ENCODE peak calls at places on chromosomes 3 and 15, in six cellular contexts. F is AG10803, T is bronchial epithelial cell, I is RWPE1, Y is GM13977, N is GM23338. A is an unnamed sample.

GRCh38 chr3:196222876-196223595 is 6.7 kb downstream of the SLC51A start:
- DNase-seq in F (no peak), T (peak), I (peak), Y (no peak), N (no peak), A (peak)

GRCh38 chr3:43128458-43128857 is 22.6 kb upstream of the POMGNT2 start:
- DNase-seq in F (no peak), T (no peak), I (no peak), Y (no peak), N (no peak), A (no peak)

GRCh38 chr3:18394384-18394995 is 30.6 kb downstream of the SATB1 start:
- DNase-seq in F (no peak), T (no peak), I (no peak), Y (no peak), N (no peak), A (no peak)

GRCh38 chr3:36227982-36228381 is 152.3 kb upstream of the STAC start:
- DNase-seq in F (no peak), T (no peak), I (no peak), Y (no peak), N (no peak), A (no peak)

GRCh38 chr3:193903257-193903807 is 232.6 kb upstream of the HES1 start:
- DNase-seq in F (no peak), T (no peak), I (no peak), Y (no peak), N (no peak), A (no peak)

GRCh38 chr3:159804726-159805410 is 183.8 kb upstream of the IL12A start:
- DNase-seq in F (peak), T (peak), I (peak), Y (peak), N (peak), A (peak)

GRCh38 chr15:90154861-90155626 is 46.1 kb upstream of the SEMA4B start:
- DNase-seq in F (peak), T (peak), I (no peak), Y (no peak), N (no peak), A (peak)

GRCh38 chr3:193829781-193830180 is 236.8 kb downstream of the OPA1 start:
- DNase-seq in F (peak), T (peak), I (peak), Y (no peak), N (no peak), A (peak)

GRCh38 chr15:45263854-45264253 is 11.8 kb downstream of the SLC28A2 start:
- DNase-seq in F (no peak), T (no peak), I (no peak), Y (no peak), N (no peak), A (no peak)

GRCh38 chr3:196639517-196640500 is at the start of gene NRROS:
- DNase-seq in F (peak), T (peak), I (no peak), Y (peak), N (peak), A (peak)

GRCh38 chr15:90300988-90301715 is 35.7 kb downstream of the NGRN start:
- DNase-seq in F (peak), T (peak), I (peak), Y (no peak), N (peak), A (peak)

GRCh38 chr15:67771201-67771600 is 54.1 kb upstream of the SKOR1 start:
- DNase-seq in F (no peak), T (no peak), I (no peak), Y (no peak), N (peak), A (no peak)

GRCh38 chr3:132135628-132136333 is 101.0 kb upstream of the CPNE4 start:
- DNase-seq in F (peak), T (peak), I (peak), Y (no peak), N (peak), A (peak)

GRCh38 chr15:68271854-68272471 is 5.6 kb upstream of the FEM1B start:
- DNase-seq in F (peak), T (peak), I (peak), Y (no peak), N (peak), A (peak)

GRCh38 chr3:122074621-122075265 is 19.6 kb downstream of the CD86 start:
- DNase-seq in F (no peak), T (no peak), I (no peak), Y (peak), N (no peak), A (no peak)

GRCh38 chr15:49624046-49624445 is 3.2 kb downstream of the DTWD1 start:
- DNase-seq in F (peak), T (no peak), I (no peak), Y (no peak), N (no peak), A (no peak)

GRCh38 chr15:59764775-59765174 is 75.7 kb upstream of the BNIP2 start:
- DNase-seq in F (no peak), T (peak), I (no peak), Y (no peak), N (no peak), A (peak)
- TF ChIP-seq CTCF in F (no peak), T (peak), I (no peak), Y (peak), N (peak), A (peak)

DNA sequence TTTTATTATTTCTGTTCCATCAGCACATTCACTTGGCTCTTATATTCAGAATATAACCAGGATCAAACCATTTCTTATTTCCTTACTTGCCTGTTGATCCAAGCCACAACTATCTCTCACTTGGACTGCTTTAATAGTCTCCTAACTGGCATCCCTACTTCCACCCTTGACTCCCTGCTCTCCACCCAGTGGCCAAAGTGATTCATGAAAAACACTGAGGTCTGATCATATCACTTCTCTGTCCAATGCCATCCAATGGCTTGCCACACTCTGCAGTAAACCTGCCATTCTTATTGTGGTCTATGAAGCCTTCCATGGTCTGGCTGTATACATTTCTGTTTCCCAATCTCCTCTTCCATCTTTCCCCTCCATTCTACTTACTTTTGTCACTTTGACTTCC is 576.1 kb downstream of the PDCD6IP start:
- DNase-seq in F (no peak), T (no peak), I (no peak), Y (no peak), N (peak), A (no peak)
- TF ChIP-seq CTCF in F (no peak), T (no peak), I (no peak), Y (no peak), N (no peak), A (no peak)

DNA sequence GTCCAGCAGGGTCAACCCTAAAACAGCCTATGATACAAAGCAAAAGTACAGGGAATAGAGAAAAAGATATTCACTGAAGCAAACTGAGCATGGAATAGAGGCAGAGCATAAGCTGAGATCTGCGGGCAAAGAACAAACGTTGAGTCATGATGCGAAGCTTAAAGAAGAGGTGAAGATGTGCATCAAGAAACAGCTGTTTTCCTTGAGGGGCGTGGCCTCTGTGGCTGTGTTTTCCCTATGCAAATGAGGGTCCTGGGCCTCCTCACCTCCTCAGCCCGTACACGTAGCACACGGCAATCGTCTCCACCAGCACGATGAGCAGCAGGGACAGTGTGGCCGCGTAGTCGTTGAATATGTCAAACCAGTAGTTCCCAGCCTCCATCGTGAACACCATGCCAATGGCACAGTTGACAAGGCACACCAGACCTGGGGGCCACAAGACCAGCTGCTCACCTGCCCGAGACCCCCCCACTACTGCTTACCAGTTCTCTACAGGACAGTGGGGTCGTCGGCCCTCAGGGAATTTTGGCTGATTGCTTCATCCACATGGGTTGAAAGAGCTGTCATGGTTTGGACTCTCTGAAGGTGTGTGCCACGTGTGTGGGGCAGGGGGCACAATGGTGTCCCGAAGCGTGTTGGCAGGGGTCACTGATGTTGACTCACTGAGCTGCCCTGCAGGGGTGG is 33.5 kb downstream of the SLC6A20 start:
- DNase-seq in F (no peak), T (no peak), I (no peak), Y (no peak), N (no peak), A (no peak)
- TF ChIP-seq CTCF in F (no peak), T (no peak), I (no peak), Y (no peak), N (no peak), A (no peak)

GRCh38 chr3:62228467-62228866 is 144.9 kb downstream of the FEZF2 start:
- DNase-seq in F (no peak), T (no peak), I (no peak), Y (no peak), N (no peak), A (no peak)

GRCh38 chr3:62229201-62229600 is 144.1 kb downstream of the FEZF2 start:
- DNase-seq in F (no peak), T (no peak), I (no peak), Y (no peak), N (peak), A (no peak)

GRCh38 chr3:62233065-62233464 is 140.3 kb downstream of the FEZF2 start:
- DNase-seq in F (no peak), T (no peak), I (no peak), Y (no peak), N (peak), A (no peak)

GRCh38 chr3:62226601-62227339 is 146.6 kb downstream of the FEZF2 start:
- DNase-seq in F (no peak), T (no peak), I (no peak), Y (no peak), N (no peak), A (no peak)

GRCh38 chr3:62229908-62230307 is 143.4 kb downstream of the FEZF2 start:
- DNase-seq in F (no peak), T (peak), I (peak), Y (no peak), N (peak), A (peak)
- TF ChIP-seq CTCF in F (peak), T (peak), I (no peak), Y (no peak), N (peak), A (peak)

GRCh38 chr3:40169983-40170382 is 139.5 kb upstream of the EIF1B start:
- DNase-seq in F (no peak), T (no peak), I (no peak), Y (peak), N (no peak), A (no peak)

GRCh38 chr3:40167958-40168357 is 141.5 kb upstream of the EIF1B start:
- DNase-seq in F (no peak), T (no peak), I (no peak), Y (no peak), N (no peak), A (no peak)

GRCh38 chr3:40170395-40170794 is 139.1 kb upstream of the EIF1B start:
- DNase-seq in F (no peak), T (no peak), I (no peak), Y (peak), N (no peak), A (no peak)

GRCh38 chr3:40162616-40163015 is 146.9 kb upstream of the EIF1B start:
- DNase-seq in F (no peak), T (peak), I (no peak), Y (no peak), N (no peak), A (peak)

GRCh38 chr3:40166997-40167396 is 142.5 kb upstream of the EIF1B start:
- DNase-seq in F (no peak), T (no peak), I (no peak), Y (no peak), N (peak), A (no peak)
- TF ChIP-seq CTCF in F (no peak), T (no peak), I (no peak), Y (no peak), N (peak), A (peak)

GRCh38 chr3:184017672-184018423 is at the start of gene ABCC5:
- DNase-seq in F (peak), T (peak), I (peak), Y (peak), N (peak), A (peak)
- TF ChIP-seq CTCF in F (peak), T (no peak), I (peak), Y (peak), N (no peak), A (no peak)

GRCh38 chr15:63166219-63166618 is 8.9 kb upstream of the RPS27L start:
- DNase-seq in F (peak), T (no peak), I (no peak), Y (no peak), N (peak), A (no peak)
- TF ChIP-seq CTCF in F (peak), T (no peak), I (no peak), Y (peak), N (peak), A (peak)

GRCh38 chr3:148631124-148631903 is 66.4 kb upstream of the AGTR1 start:
- DNase-seq in F (no peak), T (no peak), I (no peak), Y (no peak), N (peak), A (no peak)
- TF ChIP-seq CTCF in F (peak), T (no peak), I (no peak), Y (no peak), N (peak), A (no peak)

GRCh38 chr3:71987089-71987735 is 202.3 kb upstream of the PROK2 start:
- DNase-seq in F (no peak), T (no peak), I (no peak), Y (no peak), N (peak), A (no peak)
- TF ChIP-seq CTCF in F (peak), T (peak), I (no peak), Y (peak), N (peak), A (peak)